ENCODE peak calls at places on chromosomes 7 and 10, in six cellular contexts. E is fibroblast of the aortic adventitia, X is thoracic aorta, A is gastrocnemius medialis, L is uterus, T is heart right ventricle. U is an unnamed sample.

GRCh38 chr10:92408017-92408361 is 117.0 kb downstream of the MARCHF5 start:
- DNase-seq in E (no peak), A (no peak), X (no peak), L (no peak), T (no peak), U (no peak)

GRCh38 chr7:41808541-41808940 is 105.7 kb upstream of the INHBA start:
- DNase-seq in T (no peak), X (no peak), A (no peak), L (no peak), E (no peak), U (no peak)

GRCh38 chr10:110648743-110649651 is 4.9 kb downstream of the RBM20 start:
- DNase-seq in T (no peak), A (no peak), L (no peak), X (no peak), E (no peak), U (no peak)

GRCh38 chr7:150842716-150843115 is 9.6 kb upstream of the AOC1 start:
- DNase-seq in X (no peak), E (no peak), T (no peak), A (no peak), L (no peak), U (no peak)

GRCh38 chr10:84763965-84764364 is 435.6 kb downstream of the CCSER2 start:
- DNase-seq in A (no peak), X (no peak), L (no peak), E (no peak), T (no peak), U (no peak)

GRCh38 chr10:61836233-61836887 is 65.1 kb upstream of the ARID5B start:
- DNase-seq in T (no peak), A (no peak), X (no peak), E (peak), L (no peak), U (no peak)

GRCh38 chr10:126288547-126289493 is 99.5 kb downstream of the ADAM12 start:
- DNase-seq in E (no peak), L (no peak), X (no peak), A (no peak), T (no peak), U (no peak)

GRCh38 chr10:120583424-120584108 is 126.5 kb downstream of the PLPP4 start:
- DNase-seq in L (no peak), A (no peak), E (peak), T (no peak), X (no peak), U (no peak)

GRCh38 chr7:82388138-82388537 is 55.4 kb downstream of the CACNA2D1 start:
- DNase-seq in A (no peak), X (no peak), T (no peak), E (no peak), L (no peak), U (no peak)

GRCh38 chr7:30660331-30661255 is 21.7 kb downstream of the CRHR2 start:
- DNase-seq in L (no peak), E (no peak), X (no peak), T (no peak), A (no peak), U (no peak)

U was measured in mesenteric fat pad.